ENCODE peak calls at places on chromosomes 7 and 10, in five cellular contexts. N, G, M, Q and O are unnamed samples.

GRCh38 chr7:91942312-91942711 is 1.6 kb downstream of the AKAP9 start:
- DNase-seq in N (no peak), G (no peak), M (no peak), Q (no peak), O (no peak)

GRCh38 chr7:3673524-3673923 is 372.5 kb downstream of the SDK1 start:
- DNase-seq in N (peak; percentile 59), G (no peak), M (peak; percentile 55), Q (no peak), O (peak; percentile 52)

GRCh38 chr7:42747073-42747472 is 164.8 kb downstream of the C7orf25 start:
- DNase-seq in N (no peak), G (no peak), M (no peak), Q (no peak), O (no peak)

GRCh38 chr7:55552320-55553086 is 19.8 kb downstream of the VOPP1 start:
- DNase-seq in N (peak; percentile 62), G (peak; percentile 59), M (peak; percentile 68), Q (no peak), O (no peak)

GRCh38 chr10:74792726-74793125 is 33.7 kb upstream of the KAT6B start:
- DNase-seq in N (no peak), G (no peak), M (no peak), Q (no peak), O (no peak)

GRCh38 chr7:40436761-40437160 is 302.0 kb downstream of the SUGCT start:
- DNase-seq in N (no peak), G (no peak), M (no peak), Q (no peak), O (no peak)

GRCh38 chr7:6615853-6616555 is 594 bp downstream of the ZNF853 start:
- DNase-seq in N (no peak), G (no peak), M (no peak), Q (no peak), O (peak; percentile 52)

GRCh38 chr10:94546058-94546595 is 539 bp downstream of the HELLS start:
- DNase-seq in N (no peak), G (no peak), M (no peak), Q (no peak), O (no peak)

GRCh38 chr10:5563991-5564536 is 39.3 kb downstream of the CALML3 start:
- DNase-seq in N (peak; percentile 21), G (no peak), M (no peak), Q (peak; percentile 40), O (peak; percentile 39)

GRCh38 chr10:66586073-66586472 is 339.8 kb upstream of the LRRTM3 start:
- DNase-seq in N (peak; percentile 48), G (no peak), M (peak; percentile 18), Q (no peak), O (no peak)
- TF ChIP-seq CTCF in N (no peak), G (no peak), M (no peak), Q (no peak), O (no peak)

DNA sequence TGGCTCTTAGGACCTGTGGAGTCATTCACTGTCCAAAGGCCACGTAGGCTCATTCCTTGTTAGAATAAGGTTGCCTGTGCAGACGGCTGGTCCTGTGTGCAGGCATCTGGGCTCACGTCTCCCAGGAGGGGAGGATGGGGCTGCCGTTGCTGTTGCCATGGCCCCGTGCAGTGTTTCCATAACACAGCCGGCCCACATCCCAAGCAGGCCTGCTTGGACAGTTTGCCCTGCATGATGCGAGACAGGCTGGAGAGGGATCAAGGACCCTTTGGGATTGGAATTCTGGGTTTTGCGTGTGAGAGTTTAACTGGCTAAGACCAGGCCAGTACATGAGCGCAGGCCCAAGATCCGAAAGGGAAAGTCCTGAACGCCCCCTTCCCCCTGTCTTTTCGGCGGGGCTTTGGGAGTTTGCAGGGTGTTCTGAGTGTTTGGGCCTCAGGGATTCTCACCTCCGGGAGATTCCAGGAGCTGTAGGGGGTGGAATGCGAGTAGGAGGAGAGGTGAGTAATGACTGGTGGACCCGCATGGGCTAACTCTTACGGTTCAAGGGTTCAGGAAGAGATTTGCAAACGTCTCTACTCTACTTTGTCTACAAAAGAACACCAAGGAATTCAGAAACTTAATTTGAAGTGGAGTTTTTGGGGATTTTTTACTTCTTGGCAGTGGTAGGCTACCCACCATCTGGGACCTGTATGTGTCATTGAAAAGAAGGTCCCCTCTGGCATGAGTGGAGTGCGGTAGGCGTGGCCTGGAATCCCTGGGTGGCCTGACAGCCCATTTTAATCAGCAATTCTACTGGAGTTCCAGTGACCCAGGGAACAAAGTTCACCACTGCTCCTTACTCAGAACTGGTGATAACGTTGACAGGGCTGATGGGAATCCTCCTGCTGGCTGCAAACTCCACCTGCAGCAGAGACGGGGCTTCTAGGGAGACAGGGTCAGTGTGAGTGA is 125.4 kb downstream of the ITIH5 start:
- DNase-seq in N (no peak), G (peak; percentile 75), M (peak; percentile 26), Q (no peak), O (peak; percentile 54)
- H3K4me3 ChIP-seq in N (no peak overlapping the region), G (no peak overlapping the region), M (no peak overlapping the region), Q (no peak overlapping the region), O (no peak overlapping the region)

GRCh38 chr7:31423994-31424393 is 83.5 kb upstream of the NEUROD6 start:
- DNase-seq in N (no peak), G (no peak), M (no peak), Q (no peak), O (no peak)
- H3K27ac ChIP-seq in N (no peak overlapping the region), G (no peak overlapping the region), M (no peak overlapping the region), Q (no peak overlapping the region), O (no peak overlapping the region)

GRCh38 chr10:70513848-70514309 is 35.3 kb downstream of the PALD1 start:
- DNase-seq in N (no peak), G (no peak), M (no peak), Q (no peak), O (no peak)
- TF ChIP-seq CTCF in N (no peak), G (no peak), M (no peak), Q (no peak), O (no peak)

GRCh38 chr7:72335561-72336381 is 76.4 kb downstream of the CALN1 start:
- DNase-seq in N (no peak), G (no peak), M (no peak), Q (no peak), O (no peak)
- H3K4me3 ChIP-seq in N (no peak overlapping the region), G (peak overlapping the region; percentile 20), M (no peak overlapping the region), Q (peak overlapping the region; percentile 73), O (no peak overlapping the region)

GRCh38 chr10:89242340-89242680 is 9.3 kb downstream of the LIPA start:
- DNase-seq in N (no peak), G (no peak), M (no peak), Q (no peak), O (no peak)
- H3K27ac ChIP-seq in N (no peak overlapping the region), G (no peak overlapping the region), M (no peak overlapping the region), Q (peak overlapping the region; percentile 32), O (peak overlapping the region; percentile 39)